ENCODE peak calls at places on chromosomes 5 and 9, in ten cellular contexts. O is HepG2, J is GM12865, H is GDM1, U is mesendoderm, K is T-helper 17 cell, G is lower leg skin, B is KG1, D is foreskin fibroblast, S is HFF-Myc. Z is an unnamed sample.
A peak's percentile ranks its signal among the peaks of the same experiment; 100 is the strongest.

GRCh38 chr9:112048924-112049785 is 125.9 kb downstream of the SUSD1 start:
- DNase-seq in J (no peak), S (no peak), U (no peak), D (peak; percentile 74), B (no peak), H (no peak), K (no peak), O (no peak), G (no peak), Z (no peak)

GRCh38 chr9:1938675-1939170 is 76.4 kb upstream of the SMARCA2 start:
- DNase-seq in J (peak; percentile 89), U (no peak), G (no peak), K (no peak), S (no peak), D (no peak), H (no peak), O (no peak), B (no peak), Z (no peak)

GRCh38 chr5:125338804-125339203 is 592.4 kb upstream of the ZNF608 start:
- DNase-seq in S (no peak), J (no peak), K (no peak), G (no peak), U (no peak), D (no peak), O (no peak), B (no peak), H (no peak), Z (no peak)

GRCh38 chr9:22210936-22211335 is 201.8 kb upstream of the CDKN2B start:
- DNase-seq in G (no peak), H (no peak), U (no peak), O (no peak), B (no peak), S (no peak), K (no peak), D (no peak), J (no peak), Z (no peak)

GRCh38 chr9:134025606-134026541 is 593 bp downstream of the BRD3OS start:
- DNase-seq in J (peak; percentile 64), U (peak; percentile 74), S (peak; percentile 9), O (peak; percentile 36), H (no peak), G (no peak), K (peak; percentile 31), D (peak; percentile 39), B (peak; percentile 31), Z (no peak)

GRCh38 chr5:24642022-24642421 is 2.8 kb downstream of the CDH10 start:
- DNase-seq in U (peak; percentile 46), D (no peak), O (peak; percentile 16), H (no peak), B (peak; percentile 4), G (no peak), J (peak; percentile 0), S (no peak), K (no peak), Z (peak; percentile 54)

GRCh38 chr5:139745800-139746690 is 49.6 kb upstream of the PSD2 start:
- DNase-seq in S (no peak), G (peak; percentile 93), H (no peak), D (peak; percentile 65), J (peak; percentile 54), O (peak; percentile 85), U (peak; percentile 98), K (peak; percentile 29), B (no peak), Z (peak; percentile 90)

GRCh38 chr5:131109540-131110255 is 55.4 kb downstream of the HINT1 start:
- DNase-seq in S (no peak), B (peak; percentile 4), H (peak; percentile 18), G (no peak), J (peak; percentile 57), K (no peak), D (peak; percentile 10), O (peak; percentile 17), U (peak; percentile 27), Z (peak; percentile 74)

GRCh38 chr5:81778642-81779041 is 27.7 kb upstream of the SSBP2 start:
- DNase-seq in J (peak; percentile 21), K (no peak), G (no peak), H (no peak), B (peak; percentile 79), D (peak; percentile 33), S (no peak), O (no peak), U (no peak), Z (no peak)

GRCh38 chr5:36052542-36052941 is 14.1 kb downstream of the UGT3A2 start:
- DNase-seq in O (no peak), K (no peak), B (no peak), D (no peak), S (no peak), U (no peak), H (no peak), J (no peak), G (no peak), Z (no peak)

GRCh38 chr9:125970340-125970739 is 223.2 kb downstream of the PBX3 start:
- DNase-seq in D (no peak), K (no peak), H (no peak), S (no peak), U (no peak), B (no peak), J (no peak), G (no peak), O (no peak), Z (peak; percentile 27)

GRCh38 chr9:82763631-82764030 is 299.3 kb downstream of the RASEF start:
- DNase-seq in S (no peak), K (no peak), U (peak; percentile 73), J (peak; percentile 5), G (no peak), H (no peak), O (no peak), B (no peak), D (no peak), Z (no peak)

GRCh38 chr5:139711067-139711851 is 63.1 kb downstream of the CXXC5 start:
- DNase-seq in O (no peak), J (peak; percentile 57), G (no peak), D (no peak), K (no peak), H (peak; percentile 65), B (no peak), U (peak; percentile 95), S (no peak), Z (peak; percentile 36)

GRCh38 chr9:85077954-85078353 is 408.4 kb downstream of the NTRK2 start:
- DNase-seq in D (no peak), G (no peak), H (no peak), B (no peak), O (no peak), S (no peak), J (no peak), U (no peak), K (no peak), Z (no peak)

GRCh38 chr5:171931163-171931562 is 75.3 kb downstream of the FBXW11 start:
- DNase-seq in O (peak; percentile 17), G (no peak), K (no peak), J (peak; percentile 30), U (no peak), S (no peak), D (no peak), H (no peak), B (no peak), Z (no peak)

GRCh38 chr5:177310757-177311173 is 933 bp downstream of the MXD3 start:
- DNase-seq in J (peak; percentile 78), B (no peak), H (peak; percentile 50), U (peak; percentile 60), G (peak; percentile 86), D (no peak), S (no peak), K (no peak), O (no peak), Z (peak; percentile 36)

GRCh38 chr9:136667940-136668760 is 5.4 kb downstream of the EGFL7 start:
- DNase-seq in U (no peak), D (no peak), B (no peak), H (no peak), O (no peak), K (no peak), G (no peak), S (no peak), J (no peak), Z (no peak)

GRCh38 chr9:134800791-134801339 is 79.7 kb upstream of the FCN2 start:
- DNase-seq in B (no peak), G (no peak), J (no peak), H (no peak), O (no peak), D (no peak), K (no peak), U (no peak), S (no peak), Z (no peak)

GRCh38 chr5:94314507-94315170 is 303.8 kb downstream of the KIAA0825 start:
- DNase-seq in G (no peak), U (no peak), K (no peak), H (no peak), B (no peak), D (no peak), J (no peak), O (no peak), S (no peak), Z (no peak)

GRCh38 chr9:5008206-5008605 is 23.1 kb downstream of the JAK2 start:
- DNase-seq in S (no peak), G (no peak), O (no peak), H (no peak), D (no peak), U (no peak), B (no peak), K (no peak), J (no peak), Z (no peak)

GRCh38 chr5:1130218-1130946 is 18.5 kb upstream of the SLC12A7 start:
- DNase-seq in O (no peak), D (no peak), J (no peak), G (no peak), H (no peak), K (no peak), B (no peak), S (no peak), U (no peak), Z (peak; percentile 23)

GRCh38 chr5:157388148-157388547 is 71.9 kb upstream of the NIPAL4 start:
- DNase-seq in G (no peak), J (no peak), D (no peak), S (no peak), O (no peak), B (no peak), U (no peak), K (no peak), H (no peak), Z (no peak)